ENCODE peak calls at places on chromosome X, in seven cellular contexts. E is BE2C, X is brain microvascular endothelial cell, T is bronchial epithelial cell, V is stomach, N is OCI-LY7, F is fibroblast of the aortic adventitia. Z is an unnamed sample.

GRCh38 chrX:497201-497710 is 110.5 kb upstream of the PPP2R3B start:
- DNase-seq in E (no peak), X (no peak), T (no peak), V (no peak), N (no peak), F (no peak), Z (no peak)

GRCh38 chrX:70231666-70232065 is 2.8 kb upstream of the AWAT1 start:
- DNase-seq in E (no peak), X (no peak), T (no peak), V (no peak), N (no peak), F (no peak), Z (no peak)

GRCh38 chrX:14915596-14915995 is 42.4 kb downstream of the MOSPD2 start:
- DNase-seq in E (no peak), X (no peak), T (no peak), V (no peak), N (no peak), F (no peak), Z (no peak)

GRCh38 chrX:10054396-10054795 is 87.2 kb downstream of the CLDN34 start:
- DNase-seq in E (no peak), X (no peak), T (no peak), V (peak; percentile 75), N (no peak), F (no peak), Z (no peak)

GRCh38 chrX:39757971-39758370 is 339.8 kb downstream of the BCOR start:
- DNase-seq in E (no peak), X (no peak), T (peak; percentile 13), V (no peak), N (no peak), F (peak; percentile 85), Z (no peak)

GRCh38 chrX:12548341-12548740 is 242.9 kb upstream of the PRPS2 start:
- DNase-seq in E (no peak), X (no peak), T (no peak), V (no peak), N (no peak), F (no peak), Z (no peak)

GRCh38 chrX:24508375-24508774 is 43.3 kb downstream of the PDK3 start:
- DNase-seq in E (no peak), X (no peak), T (no peak), V (no peak), N (no peak), F (no peak), Z (no peak)

GRCh38 chrX:102077426-102077825 is 48.1 kb upstream of the TCEAL2 start:
- DNase-seq in E (no peak), X (no peak), T (no peak), V (no peak), N (no peak), F (no peak), Z (no peak)

GRCh38 chrX:118652717-118653116 is 74.7 kb upstream of the IL13RA1 start:
- DNase-seq in E (no peak), X (peak; percentile 16), T (peak; percentile 48), V (peak; percentile 46), N (no peak), F (peak; percentile 55), Z (no peak)

GRCh38 chrX:630007-630921 is at the start of gene SHOX:
- DNase-seq in E (no peak), X (no peak), T (no peak), V (no peak), N (no peak), F (no peak), Z (no peak)

GRCh38 chrX:22121161-22121560 is 89.0 kb downstream of the PHEX start:
- DNase-seq in E (no peak), X (no peak), T (peak; percentile 18), V (no peak), N (no peak), F (no peak), Z (no peak)

GRCh38 chrX:97046861-97047260 is 163.2 kb downstream of the RPA4 start:
- DNase-seq in E (no peak), X (no peak), T (no peak), V (no peak), N (no peak), F (no peak), Z (no peak)

GRCh38 chrX:104195489-104196084 is 29.3 kb downstream of the FAM199X start:
- DNase-seq in E (no peak), X (peak; percentile 21), T (peak; percentile 17), V (no peak), N (peak; percentile 35), F (peak; percentile 48), Z (peak; percentile 40)

GRCh38 chrX:75155830-75156525 is at the start of gene ABCB7:
- DNase-seq in E (peak; percentile 54), X (peak; percentile 61), T (peak; percentile 55), V (peak; percentile 57), N (peak; percentile 77), F (peak; percentile 82), Z (peak; percentile 30)
- TF ChIP-seq CTCF in E (peak; percentile 26), X (no peak), T (peak; percentile 33), V (no peak), N (no peak), F (peak; percentile 23), Z (peak; percentile 5)

GRCh38 chrX:83008415-83008814 is 499.7 kb upstream of the POU3F4 start:
- DNase-seq in E (no peak), X (no peak), T (no peak), V (no peak), N (peak; percentile 37), F (no peak), Z (no peak)
- TF ChIP-seq CTCF in E (peak; percentile 26), X (peak; percentile 11), T (peak; percentile 13), V (no peak), N (peak; percentile 73), F (peak; percentile 29), Z (peak; percentile 56)

GRCh38 chrX:125646195-125646594 is 326.5 kb downstream of the TEX13C start:
- DNase-seq in E (no peak), X (no peak), T (no peak), V (no peak), N (peak; percentile 13), F (no peak), Z (no peak)
- TF ChIP-seq CTCF in E (no peak), X (no peak), T (peak; percentile 19), V (no peak), N (peak; percentile 44), F (peak; percentile 11), Z (peak; percentile 43)

GRCh38 chrX:128517691-128518090 is 465.5 kb upstream of the ACTRT1 start:
- DNase-seq in E (no peak), X (no peak), T (no peak), V (no peak), N (no peak), F (no peak), Z (no peak)

DNA sequence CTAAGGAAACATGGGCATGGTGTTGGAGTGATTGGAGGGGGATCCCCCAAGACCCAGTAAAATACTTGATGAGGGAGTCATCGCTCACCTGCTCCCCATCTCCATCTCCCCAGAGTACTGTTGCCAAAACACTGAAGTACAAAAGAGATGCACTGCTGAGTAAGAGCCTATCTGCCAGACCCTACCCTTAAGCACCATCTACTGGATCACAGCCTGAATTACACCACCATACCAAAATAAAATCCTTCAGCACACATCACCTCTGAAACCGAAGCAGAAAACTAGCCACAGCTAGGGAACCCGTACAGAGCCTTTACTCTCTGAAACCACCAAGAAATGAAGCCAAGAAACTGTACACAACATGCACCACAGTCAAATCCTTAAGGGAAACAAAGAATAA is 466.3 kb upstream of the ACTRT1 start:
- DNase-seq in E (no peak), X (no peak), T (peak; percentile 33), V (no peak), N (peak; percentile 4), F (peak; percentile 3), Z (no peak)
- TF ChIP-seq CTCF in E (peak; percentile 66), X (no peak), T (peak; percentile 63), V (peak; percentile 14), N (peak; percentile 63), F (peak; percentile 19), Z (no peak)

GRCh38 chrX:15926622-15927021 is 72.0 kb upstream of the AP1S2 start:
- DNase-seq in E (no peak), X (no peak), T (no peak), V (no peak), N (no peak), F (no peak), Z (no peak)

GRCh38 chrX:15931362-15931761 is 76.7 kb upstream of the AP1S2 start:
- DNase-seq in E (no peak), X (no peak), T (no peak), V (no peak), N (peak; percentile 13), F (no peak), Z (no peak)

GRCh38 chrX:15929231-15929630 is 74.6 kb upstream of the AP1S2 start:
- DNase-seq in E (no peak), X (no peak), T (no peak), V (no peak), N (no peak), F (no peak), Z (no peak)

DNA sequence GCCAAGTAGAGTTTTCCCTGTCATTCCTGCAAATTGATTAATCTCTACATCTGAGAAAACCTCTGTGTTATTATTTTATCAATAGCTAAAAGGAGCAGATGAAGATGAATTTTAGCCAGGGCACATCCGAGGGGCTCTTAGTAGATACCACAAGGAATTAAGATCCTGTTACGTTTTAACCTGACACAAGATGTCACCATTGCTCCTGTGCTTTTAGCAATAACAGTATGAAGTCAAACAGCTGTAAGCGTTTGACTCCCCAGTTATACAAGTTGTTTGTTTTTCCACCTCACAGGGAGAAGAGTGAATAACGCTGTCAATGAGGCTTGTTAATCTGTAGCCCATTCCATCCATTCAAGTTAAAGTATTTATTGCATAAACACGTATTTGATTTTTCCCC is 76.0 kb upstream of the AP1S2 start:
- DNase-seq in E (no peak), X (no peak), T (peak; percentile 49), V (no peak), N (peak; percentile 62), F (peak; percentile 61), Z (peak; percentile 26)
- TF ChIP-seq CTCF in E (peak; percentile 9), X (peak; percentile 39), T (peak; percentile 28), V (no peak), N (peak; percentile 74), F (peak; percentile 34), Z (peak; percentile 36)

GRCh38 chrX:20680998-20681397 is 414.3 kb upstream of the RPS6KA3 start:
- DNase-seq in E (no peak), X (no peak), T (peak; percentile 5), V (no peak), N (no peak), F (peak; percentile 2), Z (no peak)
- TF ChIP-seq CTCF in E (peak; percentile 26), X (no peak), T (no peak), V (no peak), N (no peak), F (no peak), Z (no peak)

Z was measured in GM13977.